ENCODE peak calls at places on chromosomes 3 and 15, in six cellular contexts. One of them, this sample, is unnamed.

GRCh38 chr3:107344722-107345121 is 32.5 kb upstream of the CCDC54 start:
- DNase-seq in tibial nerve: no peak
- DNase-seq in heart right ventricle: no peak
- DNase-seq in stomach: no peak
- DNase-seq in psoas muscle: no peak
- DNase-seq in endothelial cell of umbilical vein: no peak
- DNase-seq in this sample: no peak

GRCh38 chr3:197456271-197457091 is 99.3 kb downstream of the BDH1 start:
- DNase-seq in endothelial cell of umbilical vein: peak; percentile 77
- DNase-seq in psoas muscle: peak; percentile 92
- DNase-seq in stomach: peak; percentile 86
- DNase-seq in heart right ventricle: peak; percentile 85
- DNase-seq in tibial nerve: peak; percentile 65
- DNase-seq in this sample: peak; percentile 83

GRCh38 chr15:89898146-89898545 is 4.4 kb upstream of the AP3S2 start:
- DNase-seq in tibial nerve: no peak
- DNase-seq in endothelial cell of umbilical vein: no peak
- DNase-seq in heart right ventricle: no peak
- DNase-seq in stomach: no peak
- DNase-seq in psoas muscle: no peak
- DNase-seq in this sample: no peak

GRCh38 chr3:133663569-133664313 is 2.0 kb upstream of the TOPBP1 start:
- DNase-seq in psoas muscle: no peak
- DNase-seq in stomach: no peak
- DNase-seq in endothelial cell of umbilical vein: peak; percentile 37
- DNase-seq in tibial nerve: no peak
- DNase-seq in heart right ventricle: no peak
- DNase-seq in this sample: peak; percentile 37

GRCh38 chr15:74496648-74497047 is 35.7 kb upstream of the UBL7 start:
- DNase-seq in stomach: no peak
- DNase-seq in tibial nerve: no peak
- DNase-seq in psoas muscle: no peak
- DNase-seq in endothelial cell of umbilical vein: no peak
- DNase-seq in heart right ventricle: no peak
- DNase-seq in this sample: no peak

GRCh38 chr3:189355481-189356201 is 183.9 kb downstream of the TPRG1 start:
- DNase-seq in tibial nerve: no peak
- DNase-seq in psoas muscle: no peak
- DNase-seq in endothelial cell of umbilical vein: no peak
- DNase-seq in heart right ventricle: no peak
- DNase-seq in stomach: no peak
- DNase-seq in this sample: peak; percentile 40

GRCh38 chr15:85016275-85016674 is 34.6 kb downstream of the PDE8A start:
- DNase-seq in stomach: no peak
- DNase-seq in heart right ventricle: no peak
- DNase-seq in endothelial cell of umbilical vein: no peak
- DNase-seq in psoas muscle: no peak
- DNase-seq in tibial nerve: no peak
- DNase-seq in this sample: no peak

GRCh38 chr3:46266598-46266997 is 24.3 kb downstream of the CCR3 start:
- DNase-seq in heart right ventricle: no peak
- DNase-seq in stomach: no peak
- DNase-seq in tibial nerve: no peak
- DNase-seq in endothelial cell of umbilical vein: no peak
- DNase-seq in psoas muscle: no peak
- DNase-seq in this sample: no peak

GRCh38 chr3:69087030-69087791 is 2.5 kb downstream of the ARL6IP5 start:
- DNase-seq in stomach: no peak
- DNase-seq in tibial nerve: no peak
- DNase-seq in psoas muscle: no peak
- DNase-seq in endothelial cell of umbilical vein: no peak
- DNase-seq in heart right ventricle: no peak
- DNase-seq in this sample: no peak

GRCh38 chr15:76978522-76979330 is 16.2 kb upstream of the PSTPIP1 start:
- DNase-seq in tibial nerve: no peak
- DNase-seq in psoas muscle: no peak
- DNase-seq in heart right ventricle: no peak
- DNase-seq in stomach: no peak
- DNase-seq in endothelial cell of umbilical vein: no peak
- DNase-seq in this sample: no peak

GRCh38 chr3:122957707-122958210 is 69.8 kb downstream of the SEMA5B start:
- DNase-seq in stomach: no peak
- DNase-seq in endothelial cell of umbilical vein: no peak
- DNase-seq in psoas muscle: no peak
- DNase-seq in tibial nerve: no peak
- DNase-seq in heart right ventricle: peak; percentile 54
- DNase-seq in this sample: no peak

GRCh38 chr3:4493931-4494806 is 1.0 kb downstream of the ITPR1 start:
- DNase-seq in psoas muscle: no peak
- DNase-seq in endothelial cell of umbilical vein: peak; percentile 46
- DNase-seq in tibial nerve: no peak
- DNase-seq in stomach: no peak
- DNase-seq in heart right ventricle: peak; percentile 30
- DNase-seq in this sample: peak; percentile 30

GRCh38 chr3:185335799-185336198 is 27.1 kb upstream of the MAP3K13 start:
- DNase-seq in endothelial cell of umbilical vein: peak; percentile 36
- DNase-seq in tibial nerve: no peak
- DNase-seq in psoas muscle: no peak
- DNase-seq in heart right ventricle: no peak
- DNase-seq in stomach: no peak
- DNase-seq in this sample: no peak

GRCh38 chr3:34947849-34948248 is 691.5 kb upstream of the ARPP21 start:
- DNase-seq in endothelial cell of umbilical vein: peak; percentile 2
- DNase-seq in psoas muscle: no peak
- DNase-seq in tibial nerve: no peak
- DNase-seq in stomach: no peak
- DNase-seq in heart right ventricle: no peak
- DNase-seq in this sample: no peak

GRCh38 chr15:90774731-90775521 is 57.8 kb downstream of the BLM start:
- DNase-seq in heart right ventricle: no peak
- DNase-seq in psoas muscle: no peak
- DNase-seq in endothelial cell of umbilical vein: peak; percentile 26
- DNase-seq in tibial nerve: no peak
- DNase-seq in stomach: no peak
- DNase-seq in this sample: no peak

GRCh38 chr3:112056451-112056929 is 22.0 kb downstream of the TMPRSS7 start:
- DNase-seq in tibial nerve: no peak
- DNase-seq in stomach: peak; percentile 50
- DNase-seq in psoas muscle: no peak
- DNase-seq in heart right ventricle: no peak
- DNase-seq in endothelial cell of umbilical vein: no peak
- DNase-seq in this sample: no peak

GRCh38 chr3:188834349-188834748 is 337.4 kb upstream of the TPRG1 start:
- DNase-seq in stomach: no peak
- DNase-seq in heart right ventricle: no peak
- DNase-seq in tibial nerve: no peak
- DNase-seq in psoas muscle: no peak
- DNase-seq in endothelial cell of umbilical vein: no peak
- DNase-seq in this sample: no peak

GRCh38 chr3:188948658-188949400 is 222.9 kb upstream of the TPRG1 start:
- DNase-seq in stomach: peak; percentile 42
- DNase-seq in tibial nerve: no peak
- DNase-seq in heart right ventricle: peak; percentile 18
- DNase-seq in psoas muscle: no peak
- DNase-seq in endothelial cell of umbilical vein: peak; percentile 89
- DNase-seq in this sample: no peak

GRCh38 chr3:12796171-12797123 is at the start of gene CAND2:
- DNase-seq in endothelial cell of umbilical vein: peak; percentile 51
- DNase-seq in heart right ventricle: peak; percentile 75
- DNase-seq in psoas muscle: peak; percentile 90
- DNase-seq in stomach: peak; percentile 55
- DNase-seq in tibial nerve: peak; percentile 50
- DNase-seq in this sample: peak; percentile 35

GRCh38 chr15:100570735-100571363 is 31.1 kb downstream of the LINS1 start:
- DNase-seq in tibial nerve: no peak
- DNase-seq in heart right ventricle: no peak
- DNase-seq in stomach: no peak
- DNase-seq in endothelial cell of umbilical vein: no peak
- DNase-seq in psoas muscle: no peak
- DNase-seq in this sample: no peak

GRCh38 chr15:100571592-100572167 is 30.3 kb downstream of the LINS1 start:
- DNase-seq in stomach: no peak
- DNase-seq in endothelial cell of umbilical vein: no peak
- DNase-seq in psoas muscle: no peak
- DNase-seq in heart right ventricle: no peak
- DNase-seq in tibial nerve: no peak
- DNase-seq in this sample: no peak

GRCh38 chr15:100573526-100573925 is 28.5 kb downstream of the LINS1 start:
- DNase-seq in tibial nerve: no peak
- DNase-seq in stomach: no peak
- DNase-seq in heart right ventricle: no peak
- DNase-seq in endothelial cell of umbilical vein: no peak
- DNase-seq in psoas muscle: no peak
- DNase-seq in this sample: no peak

GRCh38 chr15:100570282-100570681 is 31.7 kb downstream of the LINS1 start:
- DNase-seq in heart right ventricle: no peak
- DNase-seq in tibial nerve: no peak
- DNase-seq in stomach: no peak
- DNase-seq in psoas muscle: no peak
- DNase-seq in endothelial cell of umbilical vein: no peak
- DNase-seq in this sample: no peak

GRCh38 chr15:100572362-100572983 is 29.5 kb downstream of the LINS1 start:
- DNase-seq in heart right ventricle: no peak
- DNase-seq in endothelial cell of umbilical vein: peak; percentile 16
- DNase-seq in psoas muscle: no peak
- DNase-seq in tibial nerve: no peak
- DNase-seq in stomach: no peak
- DNase-seq in this sample: no peak
- TF ChIP-seq CTCF in heart right ventricle: peak; percentile 64
- TF ChIP-seq CTCF in endothelial cell of umbilical vein: peak; percentile 4
- TF ChIP-seq CTCF in psoas muscle: peak; percentile 71
- TF ChIP-seq CTCF in tibial nerve: peak; percentile 53
- TF ChIP-seq CTCF in stomach: no peak
- TF ChIP-seq CTCF in this sample: peak; percentile 51

GRCh38 chr3:58463942-58464271 is 28.0 kb upstream of the KCTD6 start:
- DNase-seq in endothelial cell of umbilical vein: no peak
- DNase-seq in tibial nerve: no peak
- DNase-seq in stomach: no peak
- DNase-seq in psoas muscle: no peak
- DNase-seq in heart right ventricle: no peak
- DNase-seq in this sample: no peak

GRCh38 chr3:58463181-58463941 is 28.5 kb upstream of the KCTD6 start:
- DNase-seq in heart right ventricle: peak; percentile 68
- DNase-seq in endothelial cell of umbilical vein: peak; percentile 64
- DNase-seq in stomach: peak; percentile 73
- DNase-seq in tibial nerve: peak; percentile 33
- DNase-seq in psoas muscle: peak; percentile 84
- DNase-seq in this sample: peak; percentile 85

GRCh38 chr3:58462829-58463180 is 29.1 kb upstream of the KCTD6 start:
- DNase-seq in heart right ventricle: no peak
- DNase-seq in psoas muscle: no peak
- DNase-seq in endothelial cell of umbilical vein: no peak
- DNase-seq in tibial nerve: no peak
- DNase-seq in stomach: no peak
- DNase-seq in this sample: no peak

GRCh38 chr3:58464875-58465274 is 27.0 kb upstream of the KCTD6 start:
- DNase-seq in psoas muscle: no peak
- DNase-seq in stomach: no peak
- DNase-seq in endothelial cell of umbilical vein: no peak
- DNase-seq in heart right ventricle: no peak
- DNase-seq in tibial nerve: no peak
- DNase-seq in this sample: no peak

DNA sequence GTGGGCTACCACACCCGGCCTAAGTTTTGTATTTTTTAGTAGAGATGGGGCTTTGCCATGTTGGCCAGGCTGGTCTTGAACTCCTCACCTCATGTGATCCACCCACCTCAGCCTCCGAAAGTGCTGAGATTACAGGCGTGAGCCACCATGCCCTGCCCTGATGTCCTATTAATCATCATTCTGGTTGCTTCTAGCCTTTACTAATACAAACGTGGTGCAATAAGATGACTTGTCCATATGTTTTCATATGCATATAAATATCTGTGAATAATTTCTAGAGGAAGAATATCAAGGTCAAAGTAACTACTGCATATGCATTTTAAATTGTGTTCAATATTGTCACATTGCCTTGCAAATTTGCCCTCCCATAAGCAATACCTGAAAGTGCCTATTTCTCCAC is 25.5 kb upstream of the PDHB start:
- DNase-seq in endothelial cell of umbilical vein: no peak
- DNase-seq in psoas muscle: no peak
- DNase-seq in tibial nerve: no peak
- DNase-seq in heart right ventricle: no peak
- DNase-seq in stomach: no peak
- DNase-seq in this sample: no peak
- H3K27ac ChIP-seq in endothelial cell of umbilical vein: no peak overlapping the region
- H3K27ac ChIP-seq in psoas muscle: no peak overlapping the region
- H3K27ac ChIP-seq in tibial nerve: no peak overlapping the region
- H3K27ac ChIP-seq in heart right ventricle: no peak overlapping the region
- H3K27ac ChIP-seq in stomach: no peak overlapping the region
- H3K27ac ChIP-seq in this sample: no peak overlapping the region

DNA sequence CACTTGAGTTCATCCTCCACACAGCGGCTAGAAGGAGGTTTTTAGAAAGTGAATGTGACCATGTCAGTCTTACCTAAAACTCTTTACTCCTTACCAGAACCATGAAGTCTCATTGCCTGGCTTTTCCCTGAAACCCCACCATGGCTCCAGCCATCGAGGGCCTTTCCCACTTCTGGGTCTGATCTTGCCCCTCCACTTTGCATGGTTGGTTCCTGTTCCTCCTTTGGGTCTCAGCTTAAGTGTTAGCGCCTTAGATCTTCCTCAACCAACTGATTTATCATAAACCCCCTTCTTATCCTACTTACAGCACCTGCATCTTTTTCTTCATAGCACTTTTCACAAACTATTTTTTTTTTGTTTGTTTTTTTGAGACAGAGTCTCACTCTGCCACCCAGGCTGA is 45.9 kb upstream of the ULK4 start:
- DNase-seq in endothelial cell of umbilical vein: no peak
- DNase-seq in psoas muscle: no peak
- DNase-seq in tibial nerve: no peak
- DNase-seq in heart right ventricle: no peak
- DNase-seq in stomach: no peak
- DNase-seq in this sample: no peak
- H3K4me3 ChIP-seq in endothelial cell of umbilical vein: no peak overlapping the region
- H3K4me3 ChIP-seq in psoas muscle: no peak overlapping the region
- H3K4me3 ChIP-seq in tibial nerve: no peak overlapping the region
- H3K4me3 ChIP-seq in heart right ventricle: no peak overlapping the region
- H3K4me3 ChIP-seq in stomach: no peak overlapping the region
- H3K4me3 ChIP-seq in this sample: no peak overlapping the region

GRCh38 chr3:10707089-10707983 is 108.7 kb upstream of the SLC6A11 start:
- DNase-seq in endothelial cell of umbilical vein: no peak
- DNase-seq in heart right ventricle: no peak
- DNase-seq in psoas muscle: no peak
- DNase-seq in stomach: no peak
- DNase-seq in tibial nerve: no peak
- DNase-seq in this sample: no peak

GRCh38 chr3:10702961-10703740 is 112.9 kb upstream of the SLC6A11 start:
- DNase-seq in heart right ventricle: no peak
- DNase-seq in psoas muscle: no peak
- DNase-seq in endothelial cell of umbilical vein: peak; percentile 15
- DNase-seq in stomach: no peak
- DNase-seq in tibial nerve: no peak
- DNase-seq in this sample: no peak

GRCh38 chr3:10706156-10707088 is 109.6 kb upstream of the SLC6A11 start:
- DNase-seq in stomach: no peak
- DNase-seq in tibial nerve: no peak
- DNase-seq in endothelial cell of umbilical vein: no peak
- DNase-seq in heart right ventricle: no peak
- DNase-seq in psoas muscle: no peak
- DNase-seq in this sample: no peak

GRCh38 chr3:10700821-10701220 is 115.2 kb upstream of the SLC6A11 start:
- DNase-seq in psoas muscle: no peak
- DNase-seq in endothelial cell of umbilical vein: no peak
- DNase-seq in heart right ventricle: no peak
- DNase-seq in tibial nerve: no peak
- DNase-seq in stomach: no peak
- DNase-seq in this sample: no peak

GRCh38 chr3:10703875-10704274 is 112.2 kb upstream of the SLC6A11 start:
- DNase-seq in tibial nerve: no peak
- DNase-seq in endothelial cell of umbilical vein: no peak
- DNase-seq in heart right ventricle: no peak
- DNase-seq in stomach: no peak
- DNase-seq in psoas muscle: no peak
- DNase-seq in this sample: no peak
- TF ChIP-seq CTCF in tibial nerve: no peak
- TF ChIP-seq CTCF in endothelial cell of umbilical vein: peak; percentile 4
- TF ChIP-seq CTCF in heart right ventricle: no peak
- TF ChIP-seq CTCF in stomach: no peak
- TF ChIP-seq CTCF in psoas muscle: no peak
- TF ChIP-seq CTCF in this sample: no peak

This sample was measured in colonic mucosa.